ENCODE peak calls at places on chromosomes 6 and 20, in ten cellular contexts. Z is Peyer's patch; U is fibroblast of the aortic adventitia; O is epithelial cell of esophagus; V is A549; S is neuronal stem cell; Y is suprapubic skin; Q is heart left ventricle; H is CD8-positive, alpha-beta memory T cell; L is psoas muscle. M is an unnamed sample.

GRCh38 chr6:19988555-19988954 is 151.4 kb downstream of the ID4 start:
- DNase-seq in Z (no peak), U (peak; percentile 11), O (peak; percentile 60), V (no peak), S (peak; percentile 27), Y (no peak), Q (no peak), H (no peak), L (no peak), M (no peak)

GRCh38 chr6:157143171-157143884 is 180.0 kb downstream of the TMEM242 start:
- DNase-seq in Z (no peak), U (peak; percentile 99), O (peak; percentile 50), V (no peak), S (no peak), Y (no peak), Q (no peak), H (no peak), L (no peak), M (no peak)

GRCh38 chr6:183668-184067 is 108.6 kb upstream of the DUSP22 start:
- DNase-seq in Z (no peak), U (no peak), O (no peak), V (no peak), S (no peak), Y (no peak), Q (no peak), H (no peak), L (no peak), M (no peak)

GRCh38 chr20:23412026-23412425 is 9.3 kb downstream of the NAPB start:
- DNase-seq in Z (no peak), U (peak; percentile 54), O (peak; percentile 29), V (no peak), S (no peak), Y (no peak), Q (no peak), H (no peak), L (no peak), M (no peak)

GRCh38 chr6:141421378-141421777 is 711.3 kb upstream of the GJE1 start:
- DNase-seq in Z (no peak), U (peak; percentile 73), O (peak; percentile 90), V (peak; percentile 5), S (no peak), Y (no peak), Q (no peak), H (no peak), L (no peak), M (no peak)

GRCh38 chr6:107101661-107102413 is 13.5 kb downstream of the BEND3 start:
- DNase-seq in Z (no peak), U (no peak), O (no peak), V (no peak), S (no peak), Y (no peak), Q (no peak), H (no peak), L (no peak), M (no peak)

GRCh38 chr20:17423782-17424181 is 107.4 kb downstream of the BFSP1 start:
- DNase-seq in Z (no peak), U (no peak), O (peak; percentile 54), V (no peak), S (no peak), Y (no peak), Q (no peak), H (no peak), L (no peak), M (no peak)

GRCh38 chr6:121835662-121836061 is 400.2 kb downstream of the GJA1 start:
- DNase-seq in Z (no peak), U (no peak), O (no peak), V (no peak), S (no peak), Y (no peak), Q (no peak), H (no peak), L (no peak), M (no peak)

DNA sequence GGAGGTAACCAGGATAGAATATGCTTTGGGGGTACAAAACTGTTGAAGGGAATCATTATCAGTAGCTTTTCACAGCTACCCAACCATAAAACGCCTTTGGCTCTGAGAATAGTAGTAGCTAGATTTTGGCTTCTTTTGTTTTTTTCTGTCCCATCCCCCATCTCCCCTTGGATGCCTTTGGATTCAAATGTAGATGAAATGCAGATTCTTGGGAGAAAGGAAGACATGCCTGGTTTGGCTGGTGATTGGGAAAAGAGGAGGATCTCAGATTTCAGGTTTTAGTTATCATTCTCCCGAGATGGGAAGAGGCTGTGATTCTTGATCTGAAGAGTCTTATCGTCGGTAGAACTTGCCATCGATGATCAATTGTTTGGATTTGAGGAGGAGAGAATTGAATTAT is 3.5 kb upstream of the CDYL start:
- DNase-seq in Z (no peak), U (no peak), O (no peak), V (no peak), S (no peak), Y (no peak), Q (no peak), H (no peak), L (no peak), M (no peak)
- H3K4me3 ChIP-seq in Z (no peak overlapping the region), U (no peak overlapping the region), O (no peak overlapping the region), V (no peak overlapping the region), S (no peak overlapping the region), Y (no peak overlapping the region), Q (no peak overlapping the region), H (no peak overlapping the region), L (no peak overlapping the region), M (no peak overlapping the region)

GRCh38 chr6:1383729-1384548 is 5.4 kb upstream of the FOXF2 start:
- DNase-seq in Z (no peak), U (no peak), O (no peak), V (no peak), S (peak; percentile 6), Y (no peak), Q (no peak), H (no peak), L (no peak), M (no peak)

GRCh38 chr6:1382883-1383728 is 6.3 kb upstream of the FOXF2 start:
- DNase-seq in Z (no peak), U (no peak), O (no peak), V (no peak), S (peak; percentile 12), Y (no peak), Q (no peak), H (no peak), L (no peak), M (no peak)

GRCh38 chr6:1381397-1382330 is 7.7 kb upstream of the FOXF2 start:
- DNase-seq in Z (no peak), U (no peak), O (peak; percentile 35), V (no peak), S (peak; percentile 73), Y (no peak), Q (no peak), H (peak; percentile 46), L (peak; percentile 53), M (peak; percentile 69)

GRCh38 chr6:1380625-1381396 is 8.6 kb upstream of the FOXF2 start:
- DNase-seq in Z (no peak), U (no peak), O (no peak), V (no peak), S (peak; percentile 15), Y (no peak), Q (no peak), H (no peak), L (no peak), M (peak; percentile 24)

DNA sequence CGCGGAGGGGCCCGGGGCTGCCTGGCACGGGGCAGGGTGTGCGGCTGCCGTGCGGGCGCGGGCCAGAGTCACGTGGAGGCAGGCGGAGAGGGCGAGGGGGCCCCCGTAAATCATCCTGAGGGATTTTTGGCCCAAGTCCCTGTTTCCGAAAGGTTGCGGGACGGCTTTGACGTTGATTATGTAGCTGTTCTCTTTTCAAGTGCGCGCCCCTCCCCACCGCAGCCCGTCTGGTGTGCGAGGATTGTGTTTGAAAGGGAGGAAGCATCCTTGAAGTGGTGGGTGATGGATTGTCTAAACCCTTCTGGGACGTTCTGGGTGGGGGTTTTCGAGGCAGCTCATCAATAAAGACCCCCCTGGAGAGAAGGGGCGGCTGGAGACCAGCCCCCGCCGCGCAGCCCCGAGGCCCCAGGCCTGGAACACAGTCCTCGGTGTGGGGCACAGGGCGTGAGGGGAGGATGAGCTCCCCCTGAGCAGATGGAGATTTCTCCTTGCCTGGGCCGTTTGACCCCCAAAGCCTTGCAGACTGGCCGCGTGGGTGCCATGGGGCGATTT is 7.0 kb upstream of the FOXF2 start:
- DNase-seq in Z (no peak), U (no peak), O (no peak), V (no peak), S (no peak), Y (no peak), Q (no peak), H (no peak), L (no peak), M (peak; percentile 56)
- H3K4me3 ChIP-seq in Z (peak overlapping the region; percentile 32), U (no peak overlapping the region), O (no peak overlapping the region), V (peak overlapping the region; percentile 54), S (no peak overlapping the region), Y (peak overlapping the region; percentile 38), Q (no peak overlapping the region), H (no peak overlapping the region), L (peak overlapping the region; percentile 59), M (peak overlapping the region; percentile 65)

GRCh38 chr20:45934046-45934586 is 367 bp upstream of the PCIF1 start:
- DNase-seq in Z (peak; percentile 62), U (peak; percentile 48), O (no peak), V (peak; percentile 54), S (no peak), Y (no peak), Q (peak; percentile 78), H (no peak), L (peak; percentile 77), M (peak; percentile 87)

GRCh38 chr20:45933231-45934045 is 1.0 kb upstream of the PCIF1 start:
- DNase-seq in Z (peak; percentile 73), U (peak; percentile 67), O (peak; percentile 79), V (peak; percentile 91), S (peak; percentile 72), Y (no peak), Q (peak; percentile 79), H (peak; percentile 59), L (peak; percentile 61), M (no peak)

GRCh38 chr20:45937765-45938164 is 3.3 kb downstream of the PCIF1 start:
- DNase-seq in Z (no peak), U (no peak), O (no peak), V (no peak), S (no peak), Y (no peak), Q (no peak), H (peak; percentile 28), L (no peak), M (no peak)

GRCh38 chr20:45935416-45936046 is 1.0 kb downstream of the PCIF1 start:
- DNase-seq in Z (no peak), U (no peak), O (no peak), V (peak; percentile 19), S (no peak), Y (no peak), Q (no peak), H (no peak), L (no peak), M (no peak)

DNA sequence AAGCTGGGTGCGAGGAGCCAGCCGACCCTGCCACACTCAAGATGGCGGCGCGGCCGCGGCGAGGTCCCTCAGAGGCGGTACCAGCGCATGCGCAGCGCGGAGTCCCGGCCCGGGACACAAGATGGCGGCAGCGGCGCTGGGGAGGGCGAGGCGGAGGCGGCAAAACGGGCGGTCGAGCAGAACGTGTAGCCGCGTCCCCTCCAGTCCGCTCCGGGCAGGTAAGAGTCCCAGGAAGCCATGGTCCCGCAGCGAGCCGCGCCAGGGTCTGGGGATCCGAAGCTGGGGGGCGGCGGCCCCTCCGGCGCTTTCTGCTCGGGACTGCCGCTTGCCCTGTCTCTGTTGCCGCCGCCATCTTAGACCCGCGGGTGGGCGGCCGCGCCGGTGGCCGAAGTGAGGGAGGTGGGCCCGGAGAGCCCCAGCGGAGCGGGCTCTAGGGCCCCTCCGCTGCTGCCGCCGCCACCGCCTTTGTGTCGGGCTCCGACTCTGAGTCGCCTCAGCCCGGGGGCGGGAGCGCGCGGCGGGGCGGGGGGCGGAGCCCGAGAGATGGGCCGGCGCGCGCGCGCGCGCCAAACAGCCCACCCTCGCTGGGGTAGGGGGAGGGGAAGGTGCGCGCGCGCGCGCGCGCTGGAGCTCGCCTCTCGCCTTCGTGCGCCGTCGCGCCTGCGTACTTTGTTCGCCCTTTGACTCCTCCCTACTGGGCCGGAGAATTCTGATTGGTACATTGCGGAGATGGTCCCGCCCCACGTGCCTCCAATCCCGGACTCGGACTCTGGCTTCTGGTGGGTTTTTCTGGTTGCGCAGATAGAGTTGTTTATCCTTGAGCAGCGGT is at the start of gene PCIF1:
- DNase-seq in Z (peak; percentile 98), U (peak; percentile 97), O (peak; percentile 96), V (peak; percentile 99), S (peak; percentile 99), Y (peak; percentile 99), Q (peak; percentile 99), H (peak; percentile 100), L (peak; percentile 98), M (peak; percentile 98)
- H3K4me3 ChIP-seq in Z (peak within 1 kb of the TSS; percentile 99), U (peak within 1 kb of the TSS; percentile 95), O (peak within 1 kb of the TSS; percentile 95), V (peak within 1 kb of the TSS; percentile 78), S (peak within 1 kb of the TSS; percentile 66), Y (peak within 1 kb of the TSS; percentile 86), Q (peak within 1 kb of the TSS; percentile 100), H (peak within 1 kb of the TSS; percentile 97), L (peak within 1 kb of the TSS; percentile 97), M (peak within 1 kb of the TSS; percentile 89)

GRCh38 chr6:26319405-26320128 is 45.4 kb upstream of the BTN3A2 start:
- DNase-seq in Z (no peak), U (no peak), O (no peak), V (no peak), S (no peak), Y (no peak), Q (no peak), H (no peak), L (no peak), M (no peak)
- H3K4me3 ChIP-seq in Z (no peak overlapping the region), U (no peak overlapping the region), O (no peak overlapping the region), V (no peak overlapping the region), S (no peak overlapping the region), Y (no peak overlapping the region), Q (no peak overlapping the region), H (no peak overlapping the region), L (no peak overlapping the region), M (no peak overlapping the region)

M was measured in coronary artery.